ENCODE peak calls at places on chromosomes 11 and 22, in five cellular contexts. One of them, this sample, is unnamed.

GRCh38 chr11:102776454-102776853 is 4.0 kb downstream of the MMP10 start:
- DNase-seq in mesenchymal stem cell: no peak
- DNase-seq in trophoblast cell: peak
- DNase-seq in GM12865: no peak
- DNase-seq in skeletal muscle cell: no peak
- DNase-seq in this sample: no peak

GRCh38 chr11:105265859-105266258 is 126.3 kb upstream of the CARD18 start:
- DNase-seq in mesenchymal stem cell: no peak
- DNase-seq in trophoblast cell: no peak
- DNase-seq in GM12865: no peak
- DNase-seq in skeletal muscle cell: peak
- DNase-seq in this sample: no peak

GRCh38 chr11:74134661-74135515 is 35.9 kb downstream of the C2CD3 start:
- DNase-seq in mesenchymal stem cell: peak
- DNase-seq in trophoblast cell: peak
- DNase-seq in GM12865: no peak
- DNase-seq in skeletal muscle cell: no peak
- DNase-seq in this sample: no peak

GRCh38 chr11:2462986-2463765 is 18.4 kb downstream of the KCNQ1 start:
- DNase-seq in mesenchymal stem cell: no peak
- DNase-seq in trophoblast cell: no peak
- DNase-seq in GM12865: no peak
- DNase-seq in skeletal muscle cell: no peak
- DNase-seq in this sample: peak

GRCh38 chr11:69278091-69278867 is 15.7 kb upstream of the MYEOV start:
- DNase-seq in mesenchymal stem cell: no peak
- DNase-seq in trophoblast cell: peak
- DNase-seq in GM12865: no peak
- DNase-seq in skeletal muscle cell: no peak
- DNase-seq in this sample: peak

GRCh38 chr11:115199501-115199900 is 304.7 kb downstream of the CADM1 start:
- DNase-seq in mesenchymal stem cell: peak
- DNase-seq in trophoblast cell: no peak
- DNase-seq in GM12865: no peak
- DNase-seq in skeletal muscle cell: no peak
- DNase-seq in this sample: no peak

GRCh38 chr22:30351226-30351625 is 5.5 kb downstream of the SF3A1 start:
- DNase-seq in mesenchymal stem cell: no peak
- DNase-seq in trophoblast cell: no peak
- DNase-seq in GM12865: no peak
- DNase-seq in skeletal muscle cell: no peak
- DNase-seq in this sample: no peak

GRCh38 chr11:58832246-58832645 is 12.3 kb downstream of the GLYATL2 start:
- DNase-seq in mesenchymal stem cell: no peak
- DNase-seq in trophoblast cell: no peak
- DNase-seq in GM12865: no peak
- DNase-seq in skeletal muscle cell: no peak
- DNase-seq in this sample: no peak

GRCh38 chr22:19890502-19891349 is 36.1 kb upstream of the GNB1L start:
- DNase-seq in mesenchymal stem cell: no peak
- DNase-seq in trophoblast cell: peak
- DNase-seq in GM12865: no peak
- DNase-seq in skeletal muscle cell: no peak
- DNase-seq in this sample: no peak

GRCh38 chr22:44160416-44160815 is 20.3 kb upstream of the PARVG start:
- DNase-seq in mesenchymal stem cell: no peak
- DNase-seq in trophoblast cell: no peak
- DNase-seq in GM12865: no peak
- DNase-seq in skeletal muscle cell: no peak
- DNase-seq in this sample: no peak

GRCh38 chr11:7869467-7869866 is 61.6 kb downstream of the OR10A6 start:
- DNase-seq in mesenchymal stem cell: peak
- DNase-seq in trophoblast cell: no peak
- DNase-seq in GM12865: no peak
- DNase-seq in skeletal muscle cell: no peak
- DNase-seq in this sample: no peak

GRCh38 chr11:67033661-67034166 is 10.8 kb downstream of the SYT12 start:
- DNase-seq in mesenchymal stem cell: peak
- DNase-seq in trophoblast cell: no peak
- DNase-seq in GM12865: peak
- DNase-seq in skeletal muscle cell: peak
- DNase-seq in this sample: no peak

GRCh38 chr11:120116966-120117365 is 20.9 kb downstream of the TRIM29 start:
- DNase-seq in mesenchymal stem cell: no peak
- DNase-seq in trophoblast cell: no peak
- DNase-seq in GM12865: no peak
- DNase-seq in skeletal muscle cell: no peak
- DNase-seq in this sample: no peak

GRCh38 chr11:103546236-103546635 is 437.0 kb downstream of the DYNC2H1 start:
- DNase-seq in mesenchymal stem cell: no peak
- DNase-seq in trophoblast cell: no peak
- DNase-seq in GM12865: no peak
- DNase-seq in skeletal muscle cell: no peak
- DNase-seq in this sample: no peak

GRCh38 chr11:21933095-21933494 is 259.8 kb upstream of the ANO5 start:
- DNase-seq in mesenchymal stem cell: no peak
- DNase-seq in trophoblast cell: no peak
- DNase-seq in GM12865: peak
- DNase-seq in skeletal muscle cell: no peak
- DNase-seq in this sample: peak

GRCh38 chr22:26667140-26667539 is 9.8 kb downstream of the MIAT start:
- DNase-seq in mesenchymal stem cell: no peak
- DNase-seq in trophoblast cell: no peak
- DNase-seq in GM12865: no peak
- DNase-seq in skeletal muscle cell: no peak
- DNase-seq in this sample: no peak

GRCh38 chr11:1983601-1983961 is 14.1 kb downstream of the H19 start:
- DNase-seq in mesenchymal stem cell: no peak
- DNase-seq in trophoblast cell: no peak
- DNase-seq in GM12865: no peak
- DNase-seq in skeletal muscle cell: no peak
- DNase-seq in this sample: no peak

GRCh38 chr22:17842386-17842785 is 68.1 kb upstream of the BID start:
- DNase-seq in mesenchymal stem cell: no peak
- DNase-seq in trophoblast cell: no peak
- DNase-seq in GM12865: no peak
- DNase-seq in skeletal muscle cell: no peak
- DNase-seq in this sample: no peak

GRCh38 chr11:128728767-128729587 is 35.1 kb downstream of the FLI1 start:
- DNase-seq in mesenchymal stem cell: no peak
- DNase-seq in trophoblast cell: no peak
- DNase-seq in GM12865: no peak
- DNase-seq in skeletal muscle cell: no peak
- DNase-seq in this sample: no peak

GRCh38 chr11:57484141-57484710 is 23.9 kb downstream of the RTN4RL2 start:
- DNase-seq in mesenchymal stem cell: no peak
- DNase-seq in trophoblast cell: no peak
- DNase-seq in GM12865: peak
- DNase-seq in skeletal muscle cell: no peak
- DNase-seq in this sample: no peak

GRCh38 chr22:30940655-30941362 is 27.8 kb downstream of the MORC2 start:
- DNase-seq in mesenchymal stem cell: no peak
- DNase-seq in trophoblast cell: no peak
- DNase-seq in GM12865: no peak
- DNase-seq in skeletal muscle cell: no peak
- DNase-seq in this sample: no peak

GRCh38 chr11:118212131-118212725 is 12.6 kb downstream of the JAML start:
- DNase-seq in mesenchymal stem cell: no peak
- DNase-seq in trophoblast cell: peak
- DNase-seq in GM12865: no peak
- DNase-seq in skeletal muscle cell: no peak
- DNase-seq in this sample: no peak

GRCh38 chr11:95152878-95153856 is 63.5 kb downstream of the ENDOD1 start:
- DNase-seq in mesenchymal stem cell: no peak
- DNase-seq in trophoblast cell: no peak
- DNase-seq in GM12865: peak
- DNase-seq in skeletal muscle cell: no peak
- DNase-seq in this sample: no peak

GRCh38 chr11:88454881-88455280 is 117.3 kb upstream of the CTSC start:
- DNase-seq in mesenchymal stem cell: peak
- DNase-seq in trophoblast cell: no peak
- DNase-seq in GM12865: no peak
- DNase-seq in skeletal muscle cell: no peak
- DNase-seq in this sample: no peak

GRCh38 chr11:27912916-27913315 is 195.0 kb downstream of the KIF18A start:
- DNase-seq in mesenchymal stem cell: peak
- DNase-seq in trophoblast cell: no peak
- DNase-seq in GM12865: no peak
- DNase-seq in skeletal muscle cell: no peak
- DNase-seq in this sample: no peak

GRCh38 chr22:41315586-41315985 is 14.3 kb downstream of the ZC3H7B start:
- DNase-seq in mesenchymal stem cell: no peak
- DNase-seq in trophoblast cell: peak
- DNase-seq in GM12865: no peak
- DNase-seq in skeletal muscle cell: no peak
- DNase-seq in this sample: no peak

GRCh38 chr11:118194835-118195627 is 18.6 kb upstream of the SCN2B start:
- DNase-seq in mesenchymal stem cell: peak
- DNase-seq in trophoblast cell: no peak
- DNase-seq in GM12865: no peak
- DNase-seq in skeletal muscle cell: peak
- DNase-seq in this sample: no peak

GRCh38 chr11:63609536-63609935 is 4.7 kb downstream of the PLAAT3 start:
- DNase-seq in mesenchymal stem cell: no peak
- DNase-seq in trophoblast cell: no peak
- DNase-seq in GM12865: no peak
- DNase-seq in skeletal muscle cell: no peak
- DNase-seq in this sample: no peak

GRCh38 chr22:20981787-20982562 is at the start of gene LZTR1:
- DNase-seq in mesenchymal stem cell: peak
- DNase-seq in trophoblast cell: peak
- DNase-seq in GM12865: peak
- DNase-seq in skeletal muscle cell: peak
- DNase-seq in this sample: peak

GRCh38 chr11:117384045-117384444 is 56.4 kb downstream of the CEP164 start:
- DNase-seq in mesenchymal stem cell: peak
- DNase-seq in trophoblast cell: peak
- DNase-seq in GM12865: no peak
- DNase-seq in skeletal muscle cell: peak
- DNase-seq in this sample: no peak

GRCh38 chr11:134125507-134125906 is 56.6 kb downstream of the JAM3 start:
- DNase-seq in mesenchymal stem cell: peak
- DNase-seq in trophoblast cell: no peak
- DNase-seq in GM12865: no peak
- DNase-seq in skeletal muscle cell: no peak
- DNase-seq in this sample: no peak

GRCh38 chr22:42428760-42429159 is 3.4 kb downstream of the NFAM1 start:
- DNase-seq in mesenchymal stem cell: no peak
- DNase-seq in trophoblast cell: no peak
- DNase-seq in GM12865: no peak
- DNase-seq in skeletal muscle cell: no peak
- DNase-seq in this sample: no peak

GRCh38 chr11:62755086-62755615 is 1.2 kb upstream of the ZBTB3 start:
- DNase-seq in mesenchymal stem cell: no peak
- DNase-seq in trophoblast cell: no peak
- DNase-seq in GM12865: no peak
- DNase-seq in skeletal muscle cell: no peak
- DNase-seq in this sample: no peak

GRCh38 chr11:1076061-1076665 is 1.5 kb downstream of the MUC2 start:
- DNase-seq in mesenchymal stem cell: no peak
- DNase-seq in trophoblast cell: no peak
- DNase-seq in GM12865: no peak
- DNase-seq in skeletal muscle cell: no peak
- DNase-seq in this sample: no peak

DNA sequence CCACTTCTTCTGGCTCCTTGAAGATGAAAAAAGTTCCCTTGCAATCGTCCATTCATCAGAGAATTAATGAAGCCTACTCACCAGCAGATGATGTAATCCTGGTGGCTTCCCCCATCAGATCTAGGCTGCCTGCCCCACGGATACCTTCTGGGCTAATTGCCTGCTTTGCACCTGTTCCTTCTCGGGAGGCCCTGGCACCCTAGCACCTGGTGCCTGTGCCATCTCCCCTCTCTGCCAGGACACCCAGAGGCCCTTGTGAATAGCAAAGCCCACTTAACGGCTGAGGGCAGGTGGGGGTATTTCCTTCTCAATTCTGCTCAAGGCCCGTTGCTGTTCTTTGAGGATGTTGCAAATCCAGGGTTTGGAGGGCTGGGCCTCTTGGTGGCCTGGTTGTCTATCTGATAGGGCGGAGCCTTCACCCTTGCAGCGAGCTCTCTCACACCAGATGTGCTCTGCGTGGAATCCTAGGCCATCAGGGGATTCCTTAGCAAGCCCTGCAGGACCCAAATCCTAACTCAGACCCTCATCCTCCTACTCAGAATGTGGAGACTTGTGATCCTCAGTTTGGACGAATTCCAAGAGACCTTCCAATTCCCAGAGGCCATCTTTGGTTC is at the start of gene LMO2:
- DNase-seq in mesenchymal stem cell: no peak
- DNase-seq in trophoblast cell: no peak
- DNase-seq in GM12865: no peak
- DNase-seq in skeletal muscle cell: no peak
- DNase-seq in this sample: no peak
- H3K4me3 ChIP-seq in mesenchymal stem cell: no peak
- H3K4me3 ChIP-seq in trophoblast cell: no peak
- H3K4me3 ChIP-seq in GM12865: no peak
- H3K4me3 ChIP-seq in skeletal muscle cell: no peak
- H3K4me3 ChIP-seq in this sample: no peak

GRCh38 chr22:24072361-24072760 is 61.3 kb downstream of the CABIN1 start:
- DNase-seq in mesenchymal stem cell: no peak
- DNase-seq in trophoblast cell: no peak
- DNase-seq in GM12865: no peak
- DNase-seq in skeletal muscle cell: no peak
- DNase-seq in this sample: no peak
- H3K4me3 ChIP-seq in mesenchymal stem cell: no peak
- H3K4me3 ChIP-seq in trophoblast cell: peak
- H3K4me3 ChIP-seq in GM12865: no peak
- H3K4me3 ChIP-seq in skeletal muscle cell: no peak
- H3K4me3 ChIP-seq in this sample: no peak

GRCh38 chr11:121372028-121372427 is 79.5 kb downstream of the SC5D start:
- DNase-seq in mesenchymal stem cell: no peak
- DNase-seq in trophoblast cell: no peak
- DNase-seq in GM12865: peak
- DNase-seq in skeletal muscle cell: no peak
- DNase-seq in this sample: no peak
- H3K4me3 ChIP-seq in mesenchymal stem cell: no peak
- H3K4me3 ChIP-seq in trophoblast cell: no peak
- H3K4me3 ChIP-seq in GM12865: no peak
- H3K4me3 ChIP-seq in skeletal muscle cell: no peak
- H3K4me3 ChIP-seq in this sample: no peak

DNA sequence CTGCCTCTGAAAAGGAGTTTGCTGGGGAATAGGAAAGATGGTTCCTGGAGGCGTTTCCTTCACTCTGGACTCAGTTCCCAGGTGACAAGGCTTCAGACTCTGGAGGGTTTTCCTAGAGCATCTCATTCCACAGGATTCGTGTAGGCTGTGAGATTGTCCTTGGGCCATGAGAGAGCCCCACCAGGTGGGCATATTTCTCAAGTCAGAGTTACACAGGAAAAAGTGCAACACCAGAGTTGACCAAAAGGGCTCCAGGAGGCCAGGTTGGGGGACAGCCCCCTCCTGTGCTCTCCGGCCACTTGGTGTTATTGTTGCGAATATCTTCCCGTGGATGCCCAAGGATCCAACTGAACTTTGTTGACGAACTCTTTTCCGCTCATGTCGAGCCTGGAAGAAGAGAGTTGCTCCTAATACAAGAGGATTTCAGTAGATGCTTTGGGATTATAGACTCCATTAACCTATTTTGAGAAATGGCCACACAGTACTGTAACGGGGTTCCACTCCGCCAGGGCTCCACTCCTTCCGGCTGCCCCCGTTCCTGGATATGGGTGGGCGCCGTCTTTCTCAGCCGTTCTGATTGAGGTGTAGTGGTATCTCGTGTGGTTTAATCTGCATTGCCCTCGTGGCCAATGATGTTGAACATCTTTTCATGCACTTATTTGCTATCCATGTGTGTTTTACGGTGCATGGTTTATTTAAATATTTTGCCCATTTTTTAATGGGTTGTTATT is 580.3 kb downstream of the BRD1 start:
- DNase-seq in mesenchymal stem cell: no peak
- DNase-seq in trophoblast cell: no peak
- DNase-seq in GM12865: no peak
- DNase-seq in skeletal muscle cell: no peak
- DNase-seq in this sample: peak
- H3K4me3 ChIP-seq in mesenchymal stem cell: no peak
- H3K4me3 ChIP-seq in trophoblast cell: no peak
- H3K4me3 ChIP-seq in GM12865: no peak
- H3K4me3 ChIP-seq in skeletal muscle cell: no peak
- H3K4me3 ChIP-seq in this sample: no peak